ENCODE peak calls at places on chromosome 1, in five cellular contexts. Z is AG09309; C is fibroblast of pulmonary artery; V is stimulated activated CD8-positive, alpha-beta memory T cell treated with anti-CD3 and anti-CD28 coated beads, Interleukin-15, amount 100 ng/mL, for 4 hours; X is NCI-H748 treated with DMSO at 0.1 percent for 48 hours. W is an unnamed sample.

GRCh38 chr1:211829343-211830054 is 1.1 kb downstream of the LPGAT1 start:
- DNase-seq in V (no peak), C (peak; percentile 17), Z (no peak), X (no peak), W (no peak)

GRCh38 chr1:233111731-233112130 is 161.3 kb downstream of the NTPCR start:
- DNase-seq in Z (no peak), V (no peak), C (no peak), X (no peak), W (no peak)

GRCh38 chr1:204092632-204093420 is 19.9 kb downstream of the SOX13 start:
- DNase-seq in C (no peak), V (no peak), X (no peak), Z (no peak), W (no peak)

GRCh38 chr1:45622267-45622890 is 1.5 kb downstream of the CCDC17 start:
- DNase-seq in V (no peak), X (no peak), Z (no peak), C (no peak), W (no peak)

GRCh38 chr1:82423174-82423815 is 622.6 kb downstream of the ADGRL2 start:
- DNase-seq in V (no peak), C (no peak), X (no peak), Z (no peak), W (no peak)

GRCh38 chr1:247286134-247286670 is 30.3 kb downstream of the VN1R5 start:
- DNase-seq in X (no peak), Z (no peak), C (no peak), V (no peak), W (no peak)

GRCh38 chr1:240329443-240329842 is 237.8 kb downstream of the FMN2 start:
- DNase-seq in V (no peak), C (no peak), X (no peak), Z (no peak), W (no peak)

GRCh38 chr1:65467536-65467935 is 47.1 kb downstream of the LEPR start:
- DNase-seq in Z (no peak), V (no peak), C (no peak), X (peak; percentile 42), W (no peak)

GRCh38 chr1:65491472-65491871 is 71.0 kb downstream of the LEPR start:
- DNase-seq in V (no peak), Z (no peak), X (no peak), C (no peak), W (no peak)

GRCh38 chr1:4310396-4310923 is 343.9 kb upstream of the AJAP1 start:
- DNase-seq in V (no peak), Z (no peak), C (no peak), X (no peak), W (no peak)

GRCh38 chr1:219220945-219221344 is 47.3 kb downstream of the LYPLAL1 start:
- DNase-seq in C (no peak), X (no peak), Z (no peak), V (no peak), W (no peak)

GRCh38 chr1:224626042-224626441 is 9.9 kb downstream of the CNIH3 start:
- DNase-seq in C (peak; percentile 79), V (no peak), Z (peak; percentile 63), X (no peak), W (peak; percentile 67)

GRCh38 chr1:227343727-227344551 is 25.6 kb upstream of the CDC42BPA start:
- DNase-seq in V (no peak), X (no peak), C (peak; percentile 95), Z (peak; percentile 93), W (peak; percentile 91)

GRCh38 chr1:85692730-85693314 is 15.4 kb downstream of the ZNHIT6 start:
- DNase-seq in V (no peak), X (peak; percentile 13), Z (peak; percentile 47), C (peak; percentile 82), W (peak; percentile 22)

GRCh38 chr1:67710417-67710816 is 25.4 kb downstream of the GADD45A start:
- DNase-seq in Z (no peak), C (peak; percentile 72), X (no peak), V (no peak), W (peak; percentile 46)

GRCh38 chr1:86753700-86754099 is 49.3 kb downstream of the SH3GLB1 start:
- DNase-seq in V (no peak), C (no peak), Z (no peak), X (peak; percentile 44), W (no peak)

GRCh38 chr1:204927673-204928641 is 57.3 kb downstream of the NFASC start:
- DNase-seq in C (no peak), X (no peak), V (no peak), Z (no peak), W (no peak)

GRCh38 chr1:15945011-15945831 is 30.7 kb downstream of the ZBTB17 start:
- DNase-seq in V (no peak), Z (no peak), X (no peak), C (no peak), W (no peak)

GRCh38 chr1:6554907-6555778 is at the start of gene TAS1R1:
- DNase-seq in X (no peak), C (no peak), V (no peak), Z (peak; percentile 13), W (no peak)

GRCh38 chr1:154481058-154481457 is 21.0 kb upstream of the TDRD10 start:
- DNase-seq in X (no peak), V (no peak), Z (no peak), C (no peak), W (no peak)

GRCh38 chr1:204427302-204427701 is 15.7 kb upstream of the PPP1R15B start:
- DNase-seq in Z (no peak), C (no peak), V (no peak), X (no peak), W (no peak)

GRCh38 chr1:205458777-205459566 is 3.1 kb upstream of the BLACAT1 start:
- DNase-seq in Z (no peak), C (peak; percentile 80), V (no peak), X (no peak), W (peak; percentile 14)

GRCh38 chr1:214331180-214331579 is 50.2 kb downstream of the SMYD2 start:
- DNase-seq in V (no peak), Z (no peak), X (no peak), C (no peak), W (no peak)

GRCh38 chr1:23664837-23665795 is 26.5 kb upstream of the RPL11 start:
- DNase-seq in X (no peak), Z (no peak), C (peak; percentile 51), V (no peak), W (no peak)

GRCh38 chr1:162151900-162152829 is 82.7 kb downstream of the NOS1AP start:
- DNase-seq in X (no peak), C (peak; percentile 60), Z (no peak), V (no peak), W (peak; percentile 55)

GRCh38 chr1:33292726-33293340 is 28.1 kb downstream of the A3GALT2 start:
- DNase-seq in C (no peak), X (no peak), V (no peak), Z (no peak), W (no peak)

GRCh38 chr1:64955093-64956066 is 11.0 kb downstream of the JAK1 start:
- DNase-seq in V (no peak), C (no peak), X (no peak), Z (no peak), W (no peak)

GRCh38 chr1:67347688-67348472 is 40.2 kb downstream of the IL12RB2 start:
- DNase-seq in Z (no peak), C (peak; percentile 67), X (peak; percentile 78), V (no peak), W (no peak)

GRCh38 chr1:1296070-1297061 is 11.4 kb downstream of the ACAP3 start:
- DNase-seq in C (no peak), Z (no peak), X (no peak), V (no peak), W (no peak)

GRCh38 chr1:15758537-15758936 is at the start of gene FBLIM1:
- DNase-seq in C (peak; percentile 33), X (no peak), Z (no peak), V (no peak), W (no peak)

GRCh38 chr1:156744786-156745419 is 4.0 kb upstream of the MRPL24 start:
- DNase-seq in C (no peak), V (no peak), Z (no peak), X (no peak), W (no peak)

GRCh38 chr1:230160957-230161771 is 94.1 kb downstream of the GALNT2 start:
- DNase-seq in X (no peak), Z (no peak), C (peak; percentile 43), V (no peak), W (no peak)

GRCh38 chr1:21397813-21398188 is 42.1 kb upstream of the NBPF3 start:
- DNase-seq in X (peak; percentile 58), Z (no peak), V (no peak), C (no peak), W (no peak)

GRCh38 chr1:204513117-204513716 is 3.0 kb upstream of the MDM4 start:
- DNase-seq in C (no peak), V (no peak), X (no peak), Z (no peak), W (no peak)

GRCh38 chr1:33970148-33970825 is 106.4 kb downstream of the HMGB4 start:
- DNase-seq in C (no peak), X (no peak), V (no peak), Z (no peak), W (no peak)

GRCh38 chr1:26740958-26741357 is 45.1 kb downstream of the ARID1A start:
- DNase-seq in X (no peak), V (no peak), Z (no peak), C (no peak), W (no peak)

W was measured in skeletal muscle cell.